ENCODE peak calls at places on chromosomes 3 and 15, in nine cellular contexts. S, A, D, B, U, L, J, X and C are unnamed samples.

GRCh38 chr3:156795890-156796451 is 30.2 kb upstream of the LEKR1 start:
- DNase-seq in S (no peak), A (no peak), D (no peak), B (no peak), U (no peak), L (no peak), J (peak), X (peak), C (no peak)

GRCh38 chr15:22839046-22839705 is 710 bp downstream of the NIPA2 start:
- DNase-seq in S (no peak), A (peak), D (no peak), B (no peak), U (no peak), L (no peak), J (peak), X (no peak), C (no peak)

GRCh38 chr3:13530241-13531009 is 18.5 kb upstream of the FBLN2 start:
- DNase-seq in S (no peak), A (no peak), D (no peak), B (no peak), U (no peak), L (no peak), J (no peak), X (no peak), C (no peak)

GRCh38 chr3:194682651-194683310 is 2.9 kb upstream of the FAM43A start:
- DNase-seq in S (peak), A (peak), D (peak), B (peak), U (peak), L (peak), J (peak), X (peak), C (peak)

GRCh38 chr15:89971592-89971997 is 29.5 kb upstream of the ZNF710 start:
- DNase-seq in S (peak), A (peak), D (peak), B (no peak), U (peak), L (peak), J (peak), X (peak), C (no peak)

GRCh38 chr3:88480822-88481221 is 331.1 kb downstream of the C3orf38 start:
- DNase-seq in S (no peak), A (peak), D (no peak), B (no peak), U (no peak), L (no peak), J (no peak), X (no peak), C (no peak)

GRCh38 chr3:160012108-160012507 is 23.5 kb downstream of the IL12A start:
- DNase-seq in S (no peak), A (no peak), D (no peak), B (no peak), U (no peak), L (no peak), J (peak), X (no peak), C (no peak)

GRCh38 chr3:43726511-43726910 is 35.8 kb downstream of the ABHD5 start:
- DNase-seq in S (no peak), A (peak), D (no peak), B (no peak), U (no peak), L (no peak), J (no peak), X (no peak), C (no peak)

GRCh38 chr3:123634149-123635051 is 49.5 kb upstream of the HACD2 start:
- DNase-seq in S (no peak), A (no peak), D (no peak), B (no peak), U (no peak), L (no peak), J (no peak), X (no peak), C (no peak)

GRCh38 chr15:90561344-90562244 is 31.9 kb downstream of the CRTC3 start:
- DNase-seq in S (no peak), A (no peak), D (no peak), B (peak), U (no peak), L (no peak), J (no peak), X (no peak), C (no peak)

GRCh38 chr3:38128303-38128655 is 8.6 kb downstream of the ACAA1 start:
- DNase-seq in S (no peak), A (no peak), D (no peak), B (no peak), U (no peak), L (no peak), J (no peak), X (no peak), C (peak)

GRCh38 chr3:152258448-152259302 is 10.1 kb upstream of the MBNL1 start:
- DNase-seq in S (peak), A (peak), D (no peak), B (peak), U (peak), L (peak), J (no peak), X (peak), C (peak)

GRCh38 chr3:163671201-163671600 is 1407.1 kb downstream of the SI start:
- DNase-seq in S (no peak), A (no peak), D (no peak), B (no peak), U (no peak), L (no peak), J (no peak), X (peak), C (no peak)

GRCh38 chr15:65829150-65829764 is 37.2 kb upstream of the DENND4A start:
- DNase-seq in S (no peak), A (no peak), D (no peak), B (no peak), U (no peak), L (no peak), J (peak), X (peak), C (no peak)

GRCh38 chr15:63056843-63057242 is 14.3 kb downstream of the TPM1 start:
- DNase-seq in S (peak), A (no peak), D (peak), B (peak), U (no peak), L (no peak), J (no peak), X (no peak), C (no peak)

GRCh38 chr3:139638518-139638917 is 39.3 kb downstream of the NMNAT3 start:
- DNase-seq in S (no peak), A (no peak), D (no peak), B (no peak), U (no peak), L (no peak), J (no peak), X (no peak), C (no peak)

GRCh38 chr3:139646505-139646904 is 31.3 kb downstream of the NMNAT3 start:
- DNase-seq in S (no peak), A (no peak), D (no peak), B (no peak), U (no peak), L (no peak), J (no peak), X (no peak), C (no peak)

GRCh38 chr3:139639662-139640061 is 38.1 kb downstream of the NMNAT3 start:
- DNase-seq in S (no peak), A (no peak), D (no peak), B (no peak), U (no peak), L (no peak), J (peak), X (no peak), C (no peak)

GRCh38 chr3:139640456-139640855 is 37.3 kb downstream of the NMNAT3 start:
- DNase-seq in S (no peak), A (no peak), D (no peak), B (no peak), U (no peak), L (no peak), J (no peak), X (no peak), C (no peak)

GRCh38 chr3:139642981-139643380 is 34.8 kb downstream of the NMNAT3 start:
- DNase-seq in S (no peak), A (peak), D (no peak), B (no peak), U (no peak), L (no peak), J (no peak), X (no peak), C (no peak)
- H3K4me3 ChIP-seq in S (no peak), A (no peak), D (no peak), B (no peak), U (no peak), L (no peak), J (no peak), X (no peak), C (no peak)

GRCh38 chr3:39524107-39524506 is 56.6 kb downstream of the MOBP start:
- DNase-seq in S (no peak), A (no peak), D (no peak), B (no peak), U (no peak), L (no peak), J (no peak), X (peak), C (no peak)
- TF ChIP-seq CTCF in S (no peak), A (no peak), D (no peak), B (no peak), U (no peak), L (no peak), J (no peak), X (no peak), C (no peak)

GRCh38 chr3:30123224-30123623 is 483.2 kb upstream of the TGFBR2 start:
- DNase-seq in S (no peak), A (no peak), D (no peak), B (no peak), U (no peak), L (no peak), J (no peak), X (no peak), C (no peak)

GRCh38 chr3:30130391-30130790 is 476.0 kb upstream of the TGFBR2 start:
- DNase-seq in S (no peak), A (peak), D (no peak), B (no peak), U (no peak), L (no peak), J (no peak), X (no peak), C (no peak)

GRCh38 chr3:30129765-30130164 is 476.6 kb upstream of the TGFBR2 start:
- DNase-seq in S (no peak), A (no peak), D (no peak), B (no peak), U (no peak), L (no peak), J (no peak), X (no peak), C (no peak)

GRCh38 chr3:30122359-30122758 is 484.0 kb upstream of the TGFBR2 start:
- DNase-seq in S (no peak), A (no peak), D (no peak), B (no peak), U (no peak), L (no peak), J (no peak), X (no peak), C (no peak)

DNA sequence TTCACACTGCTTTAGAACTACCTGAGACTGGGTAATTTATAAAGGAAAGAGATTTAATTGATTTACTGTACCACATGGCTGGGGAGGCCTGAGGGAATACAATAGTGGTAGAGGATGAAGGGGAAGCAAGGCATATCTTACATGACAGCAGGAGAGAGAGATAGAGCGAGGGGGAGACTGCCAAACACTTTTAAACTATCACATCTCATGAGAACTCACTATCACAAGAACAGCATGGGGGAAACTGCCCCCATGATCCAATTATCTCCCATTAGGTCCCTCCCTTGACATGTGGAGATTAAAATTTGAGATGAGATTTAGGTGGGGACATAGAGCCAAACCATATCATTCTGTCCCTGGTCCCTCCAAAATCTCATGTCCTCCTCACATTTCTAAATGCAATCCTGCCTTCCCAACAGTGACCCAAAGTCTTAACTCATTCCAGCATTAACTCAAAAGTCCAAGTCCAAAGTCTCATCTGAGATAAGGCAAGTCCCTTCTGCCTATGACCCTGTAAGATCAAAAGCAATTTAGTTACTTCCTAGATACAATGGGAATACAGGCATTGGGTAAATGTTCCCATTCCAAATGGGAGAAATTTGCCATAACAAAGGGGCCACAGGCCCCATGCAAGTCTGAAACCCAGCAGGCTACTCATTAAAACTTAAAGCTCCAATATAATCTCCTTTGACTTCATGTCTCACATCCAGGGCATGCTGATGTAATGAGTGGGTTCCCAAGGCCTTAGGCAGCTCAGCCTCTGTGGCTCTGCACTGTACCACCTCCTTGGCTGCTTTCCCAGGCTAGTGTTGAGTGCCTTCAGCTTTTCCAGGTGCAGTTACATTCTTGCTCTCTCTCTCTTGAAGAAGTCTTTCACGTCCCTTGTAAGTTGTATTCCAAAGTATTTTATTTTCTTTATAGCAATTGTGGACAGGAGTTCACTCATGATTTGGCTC is 481.7 kb upstream of the TGFBR2 start:
- DNase-seq in S (no peak), A (peak), D (peak), B (peak), U (no peak), L (peak), J (no peak), X (no peak), C (no peak)
- H3K27ac ChIP-seq in S (no peak), A (no peak), D (no peak), B (no peak), U (no peak), L (no peak), J (no peak), X (no peak), C (no peak)

GRCh38 chr15:80061581-80061980 is 2.1 kb downstream of the ZFAND6 start:
- DNase-seq in S (no peak), A (no peak), D (no peak), B (no peak), U (no peak), L (no peak), J (no peak), X (no peak), C (no peak)
- H3K4me3 ChIP-seq in S (no peak), A (peak), D (peak), B (peak), U (no peak), L (peak), J (peak), X (peak), C (no peak)

DNA sequence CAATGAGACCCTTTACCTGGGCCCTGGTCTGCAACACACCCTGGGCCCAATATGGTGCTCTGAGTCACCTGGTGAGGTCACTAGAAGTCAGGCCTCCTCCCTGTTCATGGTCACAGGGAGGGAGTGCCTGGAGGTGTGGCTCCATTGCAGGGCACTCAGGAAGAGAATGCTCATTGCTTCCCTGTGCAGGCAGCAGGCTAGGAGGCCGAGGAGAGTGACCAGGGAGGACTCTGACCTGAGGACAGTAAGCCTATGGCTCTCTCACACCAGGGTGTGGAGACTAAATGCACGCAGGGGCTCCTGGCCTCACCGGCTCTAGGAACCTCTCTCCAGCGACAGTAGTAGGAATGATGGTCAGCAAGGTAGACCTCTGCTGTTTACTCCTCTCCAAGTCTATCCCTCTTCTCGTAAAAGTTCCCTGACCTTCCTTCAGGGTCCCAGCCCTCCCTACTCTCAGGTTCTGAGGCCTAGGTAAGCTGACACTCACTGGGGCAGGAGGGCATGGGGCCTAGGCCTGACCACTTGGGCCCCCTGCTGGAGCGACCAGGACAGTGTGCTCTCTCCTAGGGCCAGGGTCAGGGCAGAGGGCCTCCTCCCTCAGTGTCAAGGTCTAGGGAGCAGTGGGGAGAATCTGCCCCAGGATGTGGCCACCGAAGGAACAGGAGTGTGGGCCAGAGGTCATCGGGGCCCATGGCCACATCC is 9.6 kb upstream of the SLCO2A1 start:
- DNase-seq in S (no peak), A (no peak), D (no peak), B (no peak), U (no peak), L (no peak), J (no peak), X (no peak), C (peak)
- TF ChIP-seq CTCF in S (no peak), A (no peak), D (no peak), B (no peak), U (no peak), L (no peak), J (no peak), X (no peak), C (no peak)

GRCh38 chr3:134331811-134332199 is 42.4 kb downstream of the AMOTL2 start:
- DNase-seq in S (no peak), A (no peak), D (no peak), B (no peak), U (no peak), L (no peak), J (no peak), X (peak), C (no peak)
- H3K27ac ChIP-seq in S (no peak), A (peak), D (peak), B (peak), U (no peak), L (peak), J (no peak), X (peak), C (peak)

GRCh38 chr3:129173725-129174124 is 10.0 kb downstream of the CNBP start:
- DNase-seq in S (no peak), A (no peak), D (no peak), B (no peak), U (no peak), L (no peak), J (no peak), X (no peak), C (no peak)
- H3K4me3 ChIP-seq in S (no peak), A (no peak), D (peak), B (no peak), U (no peak), L (no peak), J (no peak), X (no peak), C (peak)

DNA sequence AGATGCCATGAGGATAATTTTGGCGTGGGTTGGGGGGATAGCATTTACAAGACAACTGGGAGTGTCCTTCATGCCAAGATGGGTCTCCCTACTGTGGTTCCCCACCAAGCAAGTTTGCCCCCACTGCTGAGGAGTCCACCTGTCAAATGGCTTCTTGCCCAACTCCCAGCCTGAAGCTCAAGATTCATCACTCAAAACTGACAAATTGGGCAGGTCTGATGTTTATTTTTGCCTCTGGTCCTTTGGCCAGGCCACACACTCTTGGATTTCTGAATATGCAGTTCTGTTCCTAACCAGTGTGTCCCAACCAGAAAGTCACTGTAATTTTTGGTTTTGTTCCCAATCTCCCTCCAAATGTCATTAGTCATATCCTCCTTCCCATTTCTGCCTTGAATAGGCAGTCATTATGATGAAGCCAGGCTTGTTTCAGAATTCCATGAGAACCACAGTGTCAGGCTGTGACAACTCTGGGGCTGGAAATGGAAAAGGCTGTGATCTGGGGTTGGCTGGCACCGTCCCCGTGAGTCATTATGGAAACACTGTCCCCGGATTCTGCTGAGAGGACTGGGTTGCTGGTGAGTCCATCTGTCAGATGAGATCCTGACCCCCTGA is 29.3 kb upstream of the MEF2A start:
- DNase-seq in S (no peak), A (peak), D (peak), B (no peak), U (no peak), L (no peak), J (no peak), X (no peak), C (peak)
- TF ChIP-seq CTCF in S (no peak), A (no peak), D (no peak), B (no peak), U (no peak), L (no peak), J (no peak), X (no peak), C (no peak)